ENCODE peak calls at places on chromosomes 3 and 15, in eight cellular contexts. Q is LHCN-M2; J is activated CD8-positive, alpha-beta memory T cell treated with anti-CD3 and anti-CD28 coated beads for 1 hour; Z is HEK293T; A is activated T-cell treated with anti-CD3 and anti-CD28 coated beads for 24 hours; P is AG10803; G is activated CD4-positive, alpha-beta T cell treated with anti-CD3 and anti-CD28 coated beads for 24 hours; W is T-helper 1 cell. O is an unnamed sample.

GRCh38 chr3:85081191-85081895 is 122.6 kb downstream of the CADM2 start:
- DNase-seq in J (no peak), A (no peak), W (no peak), P (no peak), G (no peak), Z (peak; percentile 5), Q (no peak), O (no peak)

GRCh38 chr3:152400912-152401311 is 132.2 kb downstream of the MBNL1 start:
- DNase-seq in J (no peak), Q (peak; percentile 32), W (no peak), A (no peak), Z (no peak), G (no peak), P (peak; percentile 69), O (no peak)

GRCh38 chr15:101127503-101128076 is 124.3 kb downstream of the CHSY1 start:
- DNase-seq in W (no peak), Z (peak; percentile 51), G (no peak), P (peak; percentile 96), J (no peak), A (peak; percentile 30), Q (peak; percentile 85), O (no peak)

GRCh38 chr15:72866086-72866646 is 82.6 kb upstream of the ADPGK start:
- DNase-seq in Q (no peak), W (no peak), A (no peak), G (no peak), J (no peak), Z (no peak), P (no peak), O (no peak)

GRCh38 chr15:71804226-71804625 is 6.1 kb upstream of the NR2E3 start:
- DNase-seq in Z (no peak), J (no peak), W (no peak), P (no peak), Q (peak; percentile 12), A (no peak), G (no peak), O (no peak)

GRCh38 chr3:97161169-97161568 is 346.8 kb downstream of the EPHA6 start:
- DNase-seq in W (no peak), Q (no peak), P (no peak), A (no peak), Z (no peak), J (no peak), G (no peak), O (no peak)

GRCh38 chr3:190504354-190505125 is 9.3 kb upstream of the IL1RAP start:
- DNase-seq in Z (peak; percentile 7), Q (no peak), G (no peak), J (no peak), A (no peak), P (peak; percentile 12), W (no peak), O (no peak)

GRCh38 chr15:69515508-69516290 is 63.1 kb downstream of the RPLP1 start:
- DNase-seq in G (no peak), Q (no peak), Z (no peak), J (no peak), W (no peak), P (no peak), A (no peak), O (no peak)

GRCh38 chr15:84633311-84634227 is 20.5 kb downstream of the WDR73 start:
- DNase-seq in A (peak; percentile 51), Q (peak; percentile 60), J (peak; percentile 11), Z (peak; percentile 38), G (peak; percentile 57), P (peak; percentile 73), W (peak; percentile 57), O (peak; percentile 91)

GRCh38 chr15:42736178-42736792 is 643 bp downstream of the CDAN1 start:
- DNase-seq in A (peak; percentile 2), G (peak; percentile 4), Q (no peak), W (peak; percentile 12), J (no peak), P (no peak), Z (peak; percentile 25), O (peak; percentile 45)

GRCh38 chr15:47266556-47266955 is 450.7 kb upstream of the SEMA6D start:
- DNase-seq in A (no peak), Q (no peak), J (no peak), Z (no peak), P (no peak), G (no peak), W (no peak), O (no peak)

GRCh38 chr3:179526482-179526881 is 36.2 kb upstream of the ACTL6A start:
- DNase-seq in Z (no peak), W (no peak), Q (no peak), A (no peak), G (no peak), J (no peak), P (no peak), O (no peak)

GRCh38 chr3:67657192-67657591 is 2.8 kb upstream of the SUCLG2 start:
- DNase-seq in Z (no peak), Q (no peak), W (no peak), P (no peak), G (no peak), A (no peak), J (no peak), O (no peak)

GRCh38 chr15:41585140-41586047 is 26.4 kb downstream of the TYRO3 start:
- DNase-seq in G (peak; percentile 36), Z (peak; percentile 42), W (no peak), Q (peak; percentile 51), A (peak; percentile 22), P (peak; percentile 56), J (no peak), O (peak; percentile 45)

GRCh38 chr3:31906182-31906581 is 74.9 kb downstream of the OSBPL10 start:
- DNase-seq in W (no peak), Q (no peak), G (no peak), Z (no peak), P (no peak), A (no peak), J (no peak), O (no peak)

GRCh38 chr3:159322322-159322939 is 520.6 kb downstream of the MFSD1 start:
- DNase-seq in J (no peak), Q (peak; percentile 26), Z (peak; percentile 76), W (no peak), P (peak; percentile 20), A (no peak), G (peak; percentile 9), O (peak; percentile 54)

GRCh38 chr3:183884097-183884436 is 613 bp downstream of the PARL start:
- DNase-seq in A (no peak), P (no peak), W (no peak), Q (no peak), J (no peak), Z (no peak), G (no peak), O (peak; percentile 41)

GRCh38 chr15:48806151-48806550 is 4.7 kb downstream of the CEP152 start:
- DNase-seq in A (no peak), W (no peak), Q (peak; percentile 67), G (no peak), Z (no peak), J (no peak), P (peak; percentile 57), O (no peak)

GRCh38 chr3:113241292-113242033 is 30.1 kb downstream of the BOC start:
- DNase-seq in Z (no peak), J (no peak), G (no peak), A (no peak), W (no peak), P (no peak), Q (no peak), O (no peak)

GRCh38 chr3:45959201-45959600 is 15.9 kb downstream of the CXCR6 start:
- DNase-seq in W (no peak), P (no peak), A (no peak), Q (no peak), J (no peak), Z (no peak), G (no peak), O (no peak)

GRCh38 chr3:72614394-72615074 is 233.7 kb downstream of the SHQ1 start:
- DNase-seq in W (no peak), J (no peak), A (no peak), P (no peak), Q (no peak), G (no peak), Z (no peak), O (no peak)